ENCODE peak calls at places on chromosomes 6 and 20, in seven cellular contexts. A is CD8-positive, alpha-beta T cell; S is CD8-positive, alpha-beta memory T cell; Z is left lung; N is aorta; Y is tibial nerve; W is heart left ventricle. G is an unnamed sample.

GRCh38 chr6:128731249-128732165 is 151.4 kb upstream of the LAMA2 start:
- DNase-seq in Y (no peak), A (no peak), Z (no peak), S (no peak), N (no peak), W (no peak), G (no peak)

GRCh38 chr6:7974932-7975763 is 64.6 kb upstream of the TXNDC5 start:
- DNase-seq in N (peak), Y (peak), Z (no peak), A (no peak), W (peak), S (no peak), G (peak)

GRCh38 chr6:10659697-10660348 is 34.6 kb downstream of the C6orf52 start:
- DNase-seq in Y (no peak), S (no peak), Z (peak), A (no peak), N (no peak), W (no peak), G (no peak)

GRCh38 chr20:276620-277495 is 13.7 kb downstream of the C20orf96 start:
- DNase-seq in N (no peak), W (no peak), A (no peak), S (no peak), Y (no peak), Z (no peak), G (no peak)

GRCh38 chr20:53001502-53002301 is 29.5 kb downstream of the TSHZ2 start:
- DNase-seq in Y (no peak), Z (no peak), N (no peak), A (no peak), W (no peak), S (no peak), G (no peak)

GRCh38 chr6:26358511-26358981 is 6.5 kb upstream of the BTN3A2 start:
- DNase-seq in Y (no peak), N (no peak), A (no peak), Z (no peak), W (no peak), S (no peak), G (no peak)

GRCh38 chr20:46923550-46923949 is 28.9 kb downstream of the EYA2 start:
- DNase-seq in A (no peak), W (no peak), Z (no peak), N (no peak), Y (no peak), S (no peak), G (no peak)

GRCh38 chr20:62045529-62046277 is 20.0 kb downstream of the TAF4 start:
- DNase-seq in S (no peak), Y (no peak), Z (peak), A (no peak), N (no peak), W (peak), G (peak)

GRCh38 chr20:4730782-4731181 is 9.1 kb downstream of the PRND start:
- DNase-seq in Y (no peak), A (no peak), W (no peak), N (no peak), Z (no peak), S (no peak), G (no peak)

GRCh38 chr6:112244428-112244827 is 9.9 kb downstream of the LAMA4 start:
- DNase-seq in N (no peak), Z (no peak), Y (no peak), S (no peak), A (no peak), W (no peak), G (no peak)

GRCh38 chr6:111834356-111834755 is 38.9 kb downstream of the FYN start:
- DNase-seq in Y (no peak), A (no peak), N (no peak), S (no peak), Z (no peak), W (no peak), G (no peak)

GRCh38 chr6:16344756-16345155 is 106.4 kb downstream of the GMPR start:
- DNase-seq in W (no peak), Y (no peak), N (no peak), A (no peak), S (no peak), Z (no peak), G (no peak)

GRCh38 chr6:98823845-98824162 is 10.6 kb upstream of the POU3F2 start:
- DNase-seq in S (no peak), Z (no peak), A (no peak), N (no peak), Y (no peak), W (no peak), G (no peak)

GRCh38 chr20:47680804-47681529 is 104.3 kb downstream of the SULF2 start:
- DNase-seq in S (no peak), Y (no peak), N (no peak), W (no peak), Z (no peak), A (no peak), G (no peak)

GRCh38 chr20:59027746-59028320 is 4.3 kb downstream of the ATP5F1E start:
- DNase-seq in N (no peak), Y (no peak), S (no peak), W (no peak), Z (no peak), A (no peak), G (no peak)

GRCh38 chr6:85580104-85580877 is 13.4 kb downstream of the SNX14 start:
- DNase-seq in Z (no peak), N (no peak), A (no peak), W (no peak), Y (no peak), S (no peak), G (no peak)

GRCh38 chr20:5090191-5090590 is 29.6 kb downstream of the PCNA start:
- DNase-seq in W (no peak), S (no peak), N (peak), A (no peak), Y (peak), Z (no peak), G (peak)

GRCh38 chr6:27688014-27688586 is 215.2 kb upstream of the ZNF184 start:
- DNase-seq in W (peak), A (peak), N (peak), Y (peak), S (peak), Z (no peak), G (peak)

GRCh38 chr6:119328866-119329806 is 20.4 kb downstream of the MAN1A1 start:
- DNase-seq in W (no peak), Z (no peak), A (no peak), S (no peak), N (no peak), Y (no peak), G (no peak)

GRCh38 chr6:41785689-41786450 is 1.6 kb upstream of the TOMM6 start:
- DNase-seq in N (peak), A (no peak), Z (no peak), Y (no peak), S (no peak), W (peak), G (peak)

GRCh38 chr6:37820713-37821069 is 1.2 kb downstream of the ZFAND3 start:
- DNase-seq in N (no peak), Z (no peak), A (no peak), S (no peak), Y (no peak), W (no peak), G (no peak)

GRCh38 chr6:37819177-37819801 is at the start of gene ZFAND3:
- DNase-seq in N (peak), W (peak), S (peak), Z (peak), A (peak), Y (peak), G (peak)

GRCh38 chr6:37819802-37820712 is 530 bp downstream of the ZFAND3 start:
- DNase-seq in W (peak), S (peak), Z (peak), A (peak), N (peak), Y (peak), G (peak)

GRCh38 chr6:37822851-37823682 is 3.5 kb downstream of the ZFAND3 start:
- DNase-seq in S (no peak), A (no peak), W (no peak), Y (no peak), Z (peak), N (no peak), G (no peak)

GRCh38 chr6:37821449-37821848 is 1.9 kb downstream of the ZFAND3 start:
- DNase-seq in N (no peak), Z (no peak), Y (no peak), W (no peak), A (no peak), S (no peak), G (no peak)
- H3K4me3 ChIP-seq in N (peak), Z (peak), Y (no peak), W (no peak), A (no peak), S (peak), G (no peak)

GRCh38 chr6:106974999-106975698 is 620 bp upstream of the CD24 start:
- DNase-seq in N (peak), Y (no peak), Z (peak), A (no peak), S (no peak), W (peak), G (peak)
- H3K27ac ChIP-seq in N (no peak), Y (no peak), Z (peak), A (no peak), S (no peak), W (no peak), G (no peak)

GRCh38 chr6:131213501-131213990 is 78.3 kb downstream of the AKAP7 start:
- DNase-seq in N (no peak), W (no peak), A (no peak), Z (no peak), S (no peak), Y (no peak), G (no peak)
- H3K4me3 ChIP-seq in N (no peak), W (no peak), A (no peak), Z (no peak), S (no peak), Y (no peak), G (no peak)

GRCh38 chr6:168031411-168032382 is 34.2 kb downstream of the KIF25 start:
- DNase-seq in W (peak), N (no peak), A (no peak), S (no peak), Z (no peak), Y (peak), G (peak)
- H3K27ac ChIP-seq in W (peak), N (no peak), A (no peak), S (no peak), Z (peak), Y (peak), G (peak)

DNA sequence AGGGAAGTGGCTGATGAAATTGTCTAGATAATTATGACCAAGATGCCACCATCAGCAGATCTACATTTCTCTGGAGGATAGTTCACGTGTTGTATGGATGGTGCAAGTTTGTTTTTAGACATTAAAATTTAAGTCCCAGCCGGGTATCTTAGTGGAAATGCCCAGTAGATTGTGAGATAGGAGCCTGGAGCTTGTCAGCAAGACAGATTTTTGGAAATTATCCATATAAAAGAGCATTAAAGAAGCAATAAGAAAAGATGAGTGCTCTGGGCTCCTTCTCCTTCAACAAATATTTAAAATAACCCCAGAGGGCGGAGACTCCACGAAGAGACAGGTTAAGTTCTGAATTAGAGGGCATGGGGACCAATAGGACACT is 47.6 kb upstream of the SMLR1 start:
- DNase-seq in Y (no peak), Z (no peak), A (no peak), W (no peak), N (no peak), S (no peak), G (no peak)
- H3K4me3 ChIP-seq in Y (no peak), Z (no peak), A (no peak), W (no peak), N (no peak), S (no peak), G (no peak)